ENCODE peak calls at places on chromosomes 2 and 18, in four cellular contexts. B, I, E and S are unnamed samples. For H3K36me3, the result is how much of the 10 kb centered on the place peaks cover.

GRCh38 chr2:72367530-72368225 is 220.0 kb upstream of the CYP26B1 start:
- DNase-seq in I (peak), B (peak), E (peak), S (peak)

GRCh38 chr2:131112477-131113027 is 7.4 kb downstream of the PLEKHB2 start:
- DNase-seq in B (peak), I (peak), E (no peak), S (no peak)

GRCh38 chr2:42167458-42167857 is 1.7 kb upstream of the EML4 start:
- DNase-seq in E (no peak), I (no peak), B (no peak), S (no peak)

GRCh38 chr2:174337337-174338154 is 2.8 kb downstream of the SP9 start:
- DNase-seq in E (no peak), B (peak), I (peak), S (no peak)

GRCh38 chr2:101566632-101567228 is 91.8 kb upstream of the RFX8 start:
- DNase-seq in I (no peak), E (no peak), B (no peak), S (no peak)

GRCh38 chr2:163573652-163574051 is 162.2 kb downstream of the FIGN start:
- DNase-seq in B (no peak), I (no peak), E (no peak), S (no peak)

GRCh38 chr2:100178085-100178788 is 35.8 kb upstream of the AFF3 start:
- DNase-seq in B (peak), I (peak), E (no peak), S (peak)

GRCh38 chr2:66489433-66489832 is 54.5 kb downstream of the MEIS1 start:
- DNase-seq in E (no peak), I (no peak), B (no peak), S (no peak)

GRCh38 chr18:75214766-75215515 is 4.3 kb downstream of the TSHZ1 start:
- DNase-seq in I (no peak), E (no peak), B (no peak), S (no peak)

GRCh38 chr2:98815795-98816194 is 84.9 kb upstream of the MGAT4A start:
- DNase-seq in I (no peak), B (no peak), E (no peak), S (no peak)

GRCh38 chr2:110748489-110748867 is 16.1 kb downstream of the ACOXL start:
- DNase-seq in I (no peak), E (no peak), B (no peak), S (no peak)

GRCh38 chr2:116510117-116510671 is 1304.3 kb upstream of the DDX18 start:
- DNase-seq in B (peak), E (no peak), I (no peak), S (no peak)

GRCh38 chr18:53458266-53458665 is 766.2 kb downstream of the MBD2 start:
- DNase-seq in B (peak), E (no peak), I (no peak), S (no peak)

GRCh38 chr2:65710779-65711295 is 278.4 kb upstream of the SPRED2 start:
- DNase-seq in B (peak), I (peak), E (no peak), S (peak)

GRCh38 chr2:3200420-3200939 is 177.1 kb downstream of the EIPR1 start:
- DNase-seq in E (no peak), I (no peak), B (no peak), S (peak)

GRCh38 chr2:240449764-240450531 is 14.5 kb downstream of the GPC1 start:
- DNase-seq in E (no peak), I (no peak), B (no peak), S (no peak)

GRCh38 chr18:13278231-13278630 is 59.7 kb downstream of the LDLRAD4 start:
- DNase-seq in I (no peak), E (peak), B (no peak), S (no peak)

GRCh38 chr2:222919841-222920609 is 59.2 kb downstream of the ACSL3 start:
- DNase-seq in B (peak), I (peak), E (no peak), S (peak)

GRCh38 chr2:204024503-204024902 is 87.9 kb downstream of the ICOS start:
- DNase-seq in E (no peak), I (peak), B (peak), S (peak)

GRCh38 chr2:74099835-74100234 is 47.9 kb downstream of the BOLA3 start:
- DNase-seq in E (peak), I (no peak), B (no peak), S (no peak)

GRCh38 chr2:238450440-238450861 is 23.7 kb downstream of the ASB1 start:
- DNase-seq in I (no peak), E (no peak), B (no peak), S (no peak)

GRCh38 chr2:177405029-177405692 is 12.6 kb downstream of the AGPS start:
- DNase-seq in I (no peak), B (no peak), E (no peak), S (no peak)

GRCh38 chr18:8889479-8889878 is 184.1 kb downstream of the MTCL1 start:
- DNase-seq in B (peak), I (peak), E (no peak), S (peak)

GRCh38 chr2:224369028-224369632 is 32.8 kb downstream of the FAM124B start:
- DNase-seq in B (peak), I (peak), E (no peak), S (peak)

GRCh38 chr2:234512884-234513669 is 16.2 kb upstream of the ARL4C start:
- DNase-seq in B (peak), I (peak), E (no peak), S (peak)

GRCh38 chr18:59823611-59824195 is 76.1 kb upstream of the PMAIP1 start:
- DNase-seq in I (peak), E (no peak), B (peak), S (peak)

GRCh38 chr2:138035597-138036217 is 71.4 kb downstream of the HNMT start:
- DNase-seq in E (no peak), B (peak), I (peak), S (no peak)

GRCh38 chr2:45812039-45812500 is 160.6 kb downstream of the PRKCE start:
- DNase-seq in E (no peak), B (peak), I (peak), S (peak)

GRCh38 chr18:59842947-59843346 is 56.8 kb upstream of the PMAIP1 start:
- DNase-seq in E (no peak), I (no peak), B (no peak), S (no peak)

GRCh38 chr18:63155169-63155852 is 164.3 kb downstream of the BCL2 start:
- DNase-seq in I (no peak), B (peak), E (peak), S (no peak)

GRCh38 chr2:242075163-242075562 is 205.6 kb downstream of the RTP5 start:
- DNase-seq in I (peak), B (peak), E (no peak), S (no peak)

GRCh38 chr2:229269986-229270385 is 1.1 kb downstream of the PID1 start:
- DNase-seq in I (peak), B (peak), E (no peak), S (no peak)

GRCh38 chr2:146944601-146945000 is 900.2 kb upstream of the ACVR2A start:
- DNase-seq in E (no peak), I (no peak), B (no peak), S (no peak)
- H3K4me3 ChIP-seq in E (no peak), I (no peak), B (no peak), S (no peak)

GRCh38 chr2:150672311-150672710 is 184.8 kb upstream of the RND3 start:
- DNase-seq in E (no peak), I (no peak), B (no peak), S (no peak)
- TF ChIP-seq CTCF in E (no peak), I (no peak), B (no peak), S (no peak)

DNA sequence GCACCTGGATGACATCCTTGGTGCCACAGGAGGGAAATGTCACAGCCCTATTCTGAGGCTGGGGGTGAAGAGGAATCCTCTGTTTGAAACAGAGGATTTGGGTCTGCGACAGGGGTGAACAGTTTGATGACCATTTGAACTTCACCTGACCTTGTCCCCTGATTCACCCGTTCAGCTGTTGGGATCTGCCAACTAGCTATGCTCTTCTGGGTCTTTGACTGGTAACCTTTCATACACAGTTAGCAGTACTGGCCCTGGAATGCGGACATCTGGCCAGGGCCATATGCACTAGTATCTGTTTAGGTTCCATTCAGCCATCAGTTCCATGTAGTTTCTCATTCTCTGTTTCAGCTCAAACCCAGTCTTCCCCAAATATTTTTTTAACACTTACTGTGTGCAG is 72.6 kb upstream of the MCFD2 start:
- DNase-seq in E (no peak), I (no peak), B (no peak), S (no peak)
- H3K36me3 ChIP-seq in E (under half), I (under half), B (under half), S (under half)

GRCh38 chr2:231672617-231673347 is 35.5 kb upstream of the PTMA start:
- DNase-seq in I (peak), B (peak), E (peak), S (peak)

GRCh38 chr2:231668981-231669380 is 39.3 kb upstream of the PTMA start:
- DNase-seq in B (no peak), E (no peak), I (no peak), S (no peak)

GRCh38 chr2:231673348-231673770 is 35.0 kb upstream of the PTMA start:
- DNase-seq in I (peak), E (peak), B (peak), S (no peak)

GRCh38 chr2:231670892-231671616 is 37.3 kb upstream of the PTMA start:
- DNase-seq in B (no peak), E (no peak), I (no peak), S (no peak)

DNA sequence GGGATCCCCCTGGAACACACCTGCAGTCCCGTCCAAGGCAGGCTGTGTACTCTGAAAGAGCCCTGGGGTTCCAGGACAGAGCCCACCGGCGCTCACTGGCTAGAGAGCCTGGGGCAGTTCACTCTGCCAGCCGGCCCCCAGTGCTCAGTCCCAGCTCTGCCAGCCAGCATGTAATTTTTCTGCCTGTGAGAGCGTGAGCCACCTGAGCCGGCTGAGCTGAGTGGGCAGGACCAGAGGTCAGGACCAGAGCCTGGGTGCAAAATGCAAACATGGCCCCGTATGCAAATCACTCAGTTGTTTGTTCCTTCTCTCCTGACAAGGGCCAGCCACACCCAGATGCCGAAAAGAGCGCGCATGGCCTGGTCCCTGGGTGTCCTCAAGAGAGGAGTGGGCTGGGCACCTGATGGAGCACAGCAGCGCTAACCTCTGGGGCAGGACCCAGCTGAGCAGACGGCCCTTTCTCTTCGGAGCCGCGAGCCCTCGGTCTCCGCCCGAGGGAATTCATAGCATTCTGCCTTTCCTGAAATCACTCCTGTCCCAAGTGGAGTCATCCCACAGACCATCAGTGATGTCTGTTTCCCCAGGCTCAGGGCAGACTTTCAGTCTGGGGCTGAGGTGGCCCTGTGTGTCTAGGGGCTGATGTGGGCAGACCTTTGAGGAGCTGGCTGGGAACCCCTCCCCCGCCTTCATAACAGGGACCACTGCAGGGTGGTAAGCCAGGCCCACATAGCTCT is 36.5 kb upstream of the PTMA start:
- DNase-seq in E (no peak), I (no peak), B (no peak), S (no peak)
- H3K4me3 ChIP-seq in E (no peak), I (no peak), B (no peak), S (no peak)

DNA sequence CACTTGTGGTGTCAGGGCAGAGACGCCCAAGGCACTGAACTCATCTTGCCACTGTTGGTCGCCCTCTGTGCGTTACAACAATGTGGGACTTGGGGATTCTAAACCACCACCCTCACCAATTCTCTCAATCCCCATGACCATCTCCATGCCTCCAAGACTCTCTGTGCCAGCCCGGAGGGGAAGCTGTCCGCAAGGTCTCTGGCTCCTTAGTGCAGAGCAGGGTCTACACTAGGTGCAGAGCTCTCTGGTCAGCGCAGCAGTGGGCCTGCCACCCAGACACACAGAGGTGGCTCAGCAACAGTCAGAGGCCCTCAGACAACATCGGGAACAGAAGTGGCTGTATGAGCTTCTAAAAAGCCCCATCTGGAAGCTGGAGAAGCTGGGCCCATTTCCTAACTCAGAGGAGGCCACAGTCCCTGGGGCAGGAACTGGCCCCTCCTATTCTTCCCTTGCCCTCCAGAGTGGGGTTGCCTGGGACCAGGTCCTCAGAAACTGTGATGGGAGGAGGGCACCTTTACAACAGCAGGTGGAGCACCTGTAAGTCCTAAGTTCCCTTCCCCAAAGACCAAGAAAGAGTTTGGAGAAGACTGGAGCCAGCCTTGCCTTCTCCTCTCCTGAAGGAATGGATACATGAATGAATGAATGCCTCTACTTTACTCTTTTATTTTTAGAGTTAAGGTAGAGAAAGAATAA is 37.7 kb downstream of the SERTAD2 start:
- DNase-seq in E (no peak), I (no peak), B (no peak), S (no peak)
- TF ChIP-seq CTCF in E (no peak), I (no peak), B (no peak), S (no peak)